ENCODE peak calls at places on chromosomes 5 and 9, in ten cellular contexts. E is dorsolateral prefrontal cortex, T is fibroblast of lung, H is GM06990, Q is sigmoid colon, K is psoas muscle, R is lower lobe of right lung, P is HL-60, A is HepG2, C is PC-9. W is an unnamed sample.

GRCh38 chr5:1040571-1040970 is 32.0 kb downstream of the NKD2 start:
- DNase-seq in E (no peak), T (no peak), H (no peak), Q (peak; percentile 51), K (peak; percentile 10), R (peak; percentile 45), P (no peak), A (no peak), C (no peak), W (no peak)

GRCh38 chr9:109815366-109815947 is 35.5 kb downstream of the PALM2AKAP2 start:
- DNase-seq in E (no peak), T (peak; percentile 78), H (no peak), Q (no peak), K (no peak), R (no peak), P (no peak), A (peak; percentile 28), C (peak; percentile 52), W (no peak)

GRCh38 chr5:162256711-162257110 is 189.1 kb downstream of the GABRG2 start:
- DNase-seq in E (no peak), T (no peak), H (no peak), Q (no peak), K (no peak), R (no peak), P (no peak), A (no peak), C (no peak), W (no peak)

GRCh38 chr5:57532513-57533497 is 50.2 kb upstream of the ACTBL2 start:
- DNase-seq in E (no peak), T (peak; percentile 82), H (no peak), Q (no peak), K (no peak), R (no peak), P (no peak), A (no peak), C (no peak), W (no peak)

GRCh38 chr5:56468278-56468677 is 235.1 kb upstream of the ANKRD55 start:
- DNase-seq in E (no peak), T (no peak), H (no peak), Q (no peak), K (no peak), R (no peak), P (no peak), A (no peak), C (no peak), W (no peak)

GRCh38 chr9:87122947-87123685 is 175.8 kb upstream of the GAS1 start:
- DNase-seq in E (no peak), T (peak; percentile 76), H (no peak), Q (no peak), K (no peak), R (no peak), P (no peak), A (no peak), C (no peak), W (no peak)

GRCh38 chr5:72160299-72160698 is 53.0 kb downstream of the MAP1B start:
- DNase-seq in E (no peak), T (peak; percentile 93), H (no peak), Q (no peak), K (no peak), R (no peak), P (no peak), A (no peak), C (no peak), W (no peak)

GRCh38 chr9:19787672-19788071 is 1.2 kb downstream of the SLC24A2 start:
- DNase-seq in E (no peak), T (no peak), H (no peak), Q (no peak), K (no peak), R (no peak), P (no peak), A (no peak), C (no peak), W (no peak)

GRCh38 chr5:11322133-11322532 is 561.1 kb upstream of the DAP start:
- DNase-seq in E (no peak), T (peak; percentile 26), H (no peak), Q (no peak), K (no peak), R (no peak), P (peak; percentile 30), A (no peak), C (no peak), W (no peak)

GRCh38 chr5:173016621-173017046 is 33.1 kb downstream of the ATP6V0E1 start:
- DNase-seq in E (no peak), T (peak; percentile 87), H (no peak), Q (peak; percentile 74), K (no peak), R (no peak), P (no peak), A (peak; percentile 84), C (peak; percentile 84), W (no peak)

GRCh38 chr9:136145580-136145979 is 26.9 kb upstream of the TMEM250 start:
- DNase-seq in E (no peak), T (no peak), H (no peak), Q (no peak), K (no peak), R (no peak), P (no peak), A (no peak), C (no peak), W (no peak)

GRCh38 chr9:129838707-129839259 is 3.5 kb downstream of the USP20 start:
- DNase-seq in E (no peak), T (peak; percentile 93), H (no peak), Q (no peak), K (no peak), R (no peak), P (no peak), A (no peak), C (peak; percentile 56), W (no peak)

DNA sequence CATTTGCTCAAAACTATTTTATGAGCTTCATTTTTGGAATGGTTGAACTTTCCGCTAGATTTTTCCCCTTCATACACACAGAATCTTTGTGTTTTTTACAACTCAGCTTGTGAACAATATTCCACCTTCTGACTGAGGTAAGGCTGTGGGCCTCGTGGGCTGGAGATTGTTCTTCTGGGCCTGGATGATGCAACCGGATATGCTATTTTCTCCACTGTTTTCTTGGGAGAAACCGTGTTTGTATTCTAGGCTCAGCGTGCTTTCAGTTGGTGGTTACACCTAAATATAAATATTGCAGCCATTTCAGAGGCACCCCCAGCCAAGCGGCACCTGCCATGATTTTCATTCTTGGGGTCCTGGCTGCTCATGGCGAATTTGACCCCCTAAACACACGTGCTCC is 55.2 kb downstream of the IRX1 start:
- DNase-seq in E (no peak), T (no peak), H (no peak), Q (no peak), K (no peak), R (no peak), P (no peak), A (no peak), C (peak; percentile 25), W (no peak)
- H3K27me3 ChIP-seq in E (no peaks in the 10 kb centered on the region), T (no peaks in the 10 kb centered on the region), H (no peaks in the 10 kb centered on the region), Q (no peaks in the 10 kb centered on the region), K (no peaks in the 10 kb centered on the region), R (no peaks in the 10 kb centered on the region), P (no peaks in the 10 kb centered on the region), A (no peaks in the 10 kb centered on the region), C (peaks cover 24% of the 10 kb centered on the region), W (no peaks in the 10 kb centered on the region)

GRCh38 chr5:94111209-94112004 is 370.0 kb upstream of the POU5F2 start:
- DNase-seq in E (peak; percentile 93), T (peak; percentile 98), H (peak; percentile 94), Q (peak; percentile 97), K (peak; percentile 94), R (peak; percentile 97), P (peak; percentile 75), A (peak; percentile 96), C (peak; percentile 95), W (peak; percentile 96)
- TF ChIP-seq CTCF in E (peak; percentile 49), T (peak; percentile 13), H (no peak), Q (no peak), K (no peak), R (peak; percentile 36), P (no peak), A (peak; percentile 68), C (no peak), W (no peak)

GRCh38 chr5:176817369-176817841 is 7.0 kb downstream of the UNC5A start:
- DNase-seq in E (peak; percentile 28), T (no peak), H (no peak), Q (no peak), K (no peak), R (no peak), P (no peak), A (no peak), C (no peak), W (no peak)
- H3K27me3 ChIP-seq in E (no peaks in the 10 kb centered on the region), T (peaks cover 24% of the 10 kb centered on the region), H (peaks cover 3% of the 10 kb centered on the region), Q (peaks cover 29% of the 10 kb centered on the region), K (no peaks in the 10 kb centered on the region), R (peaks cover 81% of the 10 kb centered on the region), P (peaks cover 47% of the 10 kb centered on the region), A (peaks cover 10% of the 10 kb centered on the region), C (no peaks in the 10 kb centered on the region), W (no peaks in the 10 kb centered on the region)

DNA sequence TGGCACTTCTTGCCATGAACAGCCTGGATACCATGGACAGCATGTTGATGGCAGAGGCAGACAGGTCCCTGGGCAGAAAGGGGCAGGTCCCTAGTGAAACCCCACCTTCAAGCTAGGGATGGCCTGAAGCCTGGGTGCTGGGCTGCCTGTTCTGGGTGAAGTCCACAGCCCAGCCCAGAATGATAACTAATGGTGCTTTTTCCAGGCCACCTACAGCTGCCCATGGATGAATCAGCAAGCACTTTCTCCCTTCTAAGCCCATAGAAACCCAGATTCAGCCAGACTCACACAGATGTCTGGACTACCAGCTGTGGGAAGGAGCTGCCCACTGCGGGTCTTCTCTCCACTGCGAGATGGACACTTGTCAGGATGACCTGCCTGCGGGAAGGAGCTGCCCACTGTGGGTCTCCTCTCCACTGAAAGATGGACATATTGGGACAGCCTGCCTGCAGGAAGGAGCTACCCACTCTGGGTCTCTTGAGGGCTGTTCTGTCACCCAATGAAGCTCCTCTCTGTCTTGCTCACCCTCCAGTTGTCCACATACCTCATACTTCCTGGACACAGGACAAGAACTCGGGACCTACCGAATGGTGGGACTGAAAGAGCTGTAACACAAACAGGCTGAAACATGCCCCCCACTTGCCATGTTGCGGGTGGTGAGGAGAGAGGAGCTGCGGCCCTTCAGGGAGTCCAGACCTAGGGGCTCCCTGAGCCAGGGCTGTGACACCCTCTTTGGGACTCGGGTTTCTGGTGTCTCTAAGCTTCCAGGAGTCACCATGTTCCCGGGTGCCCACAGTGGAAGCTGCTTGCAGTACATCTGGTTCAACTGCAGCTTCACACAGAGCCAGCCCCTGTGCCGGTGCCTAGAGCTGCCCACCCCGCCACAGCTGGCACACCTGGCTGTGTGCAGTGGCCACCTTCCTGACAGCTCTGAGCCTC is 60.7 kb upstream of the SYNPO start:
- DNase-seq in E (no peak), T (peak; percentile 62), H (no peak), Q (peak; percentile 52), K (no peak), R (no peak), P (no peak), A (no peak), C (no peak), W (no peak)
- TF ChIP-seq CTCF in E (no peak), T (no peak), H (no peak), Q (no peak), K (no peak), R (no peak), P (no peak), A (no peak), C (no peak), W (no peak)

GRCh38 chr5:175447571-175447970 is 3.6 kb upstream of the DRD1 start:
- DNase-seq in E (no peak), T (no peak), H (no peak), Q (no peak), K (no peak), R (no peak), P (no peak), A (no peak), C (no peak), W (no peak)
- H3K27me3 ChIP-seq in E (no peaks in the 10 kb centered on the region), T (peaks cover 6% of the 10 kb centered on the region), H (no peaks in the 10 kb centered on the region), Q (peaks cover 23% of the 10 kb centered on the region), K (no peaks in the 10 kb centered on the region), R (peaks cover 45% of the 10 kb centered on the region), P (peaks cover 44% of the 10 kb centered on the region), A (no peaks in the 10 kb centered on the region), C (peaks cover 57% of the 10 kb centered on the region), W (no peaks in the 10 kb centered on the region)